ENCODE peak calls at places on chromosomes 13 and 19, in five cellular contexts. B is esophagus squamous epithelium, R is AG10803, A is heart right ventricle, S is heart left ventricle. N is an unnamed sample.

GRCh38 chr13:27396252-27396846 is 28.1 kb upstream of the GTF3A start:
- DNase-seq in B (no peak), R (no peak), A (no peak), S (no peak), N (no peak)

GRCh38 chr13:33690321-33690720 is 127.6 kb upstream of the RFC3 start:
- DNase-seq in B (no peak), R (no peak), A (no peak), S (no peak), N (no peak)

GRCh38 chr13:32125746-32126145 is 94.2 kb downstream of the FRY start:
- DNase-seq in B (no peak), R (peak), A (no peak), S (no peak), N (no peak)

GRCh38 chr19:18649371-18650047 is 12.7 kb downstream of the KLHL26 start:
- DNase-seq in B (no peak), R (peak), A (peak), S (peak), N (peak)

GRCh38 chr13:114108141-114108761 is 24.2 kb downstream of the RASA3 start:
- DNase-seq in B (no peak), R (no peak), A (no peak), S (peak), N (no peak)

GRCh38 chr13:23570931-23571330 is 719 bp downstream of the TNFRSF19 start:
- DNase-seq in B (no peak), R (peak), A (no peak), S (no peak), N (no peak)

GRCh38 chr19:17095141-17095919 is 19.8 kb downstream of the MYO9B start:
- DNase-seq in B (no peak), R (peak), A (peak), S (peak), N (peak)

GRCh38 chr19:52638601-52639000 is 446 bp upstream of the ZNF83 start:
- DNase-seq in B (no peak), R (peak), A (peak), S (peak), N (no peak)

GRCh38 chr13:30997697-30998547 is 65.5 kb downstream of the TEX26 start:
- DNase-seq in B (no peak), R (no peak), A (peak), S (peak), N (no peak)

GRCh38 chr19:39410620-39411005 is 1.9 kb upstream of the PLEKHG2 start:
- DNase-seq in B (no peak), R (no peak), A (no peak), S (no peak), N (peak)

GRCh38 chr13:20305587-20305986 is 73.5 kb upstream of the GJB6 start:
- DNase-seq in B (no peak), R (no peak), A (no peak), S (no peak), N (no peak)

GRCh38 chr13:97946951-97947588 is 6.4 kb upstream of the IPO5 start:
- DNase-seq in B (no peak), R (peak), A (no peak), S (no peak), N (no peak)

GRCh38 chr13:72565893-72566292 is 161.5 kb downstream of the MZT1 start:
- DNase-seq in B (no peak), R (peak), A (no peak), S (no peak), N (no peak)

N was measured in colonic mucosa.